ENCODE peak calls at places on chromosomes 12 and 14, in four cellular contexts. L, N, O and X are unnamed samples.

GRCh38 chr12:26571539-26571938 is 261.5 kb downstream of the ITPR2 start:
- DNase-seq in N (no peak), L (no peak), O (no peak), X (no peak)

GRCh38 chr12:49698619-49699545 is 8.3 kb downstream of the FMNL3 start:
- DNase-seq in N (peak), L (peak), O (peak), X (peak)

GRCh38 chr12:75784591-75784990 is 247.0 kb downstream of the PHLDA1 start:
- DNase-seq in O (no peak), N (peak), L (no peak), X (no peak)

GRCh38 chr12:109716512-109717389 is 3.1 kb downstream of the FAM222A start:
- DNase-seq in N (peak), L (no peak), O (no peak), X (no peak)

GRCh38 chr14:81312289-81312876 is 87.7 kb downstream of the STON2 start:
- DNase-seq in L (no peak), O (no peak), N (no peak), X (no peak)

GRCh38 chr12:21434704-21435103 is 2.8 kb upstream of the PYROXD1 start:
- DNase-seq in N (no peak), O (no peak), L (no peak), X (no peak)

GRCh38 chr12:11875414-11875935 is 195.3 kb upstream of the BCL2L14 start:
- DNase-seq in O (peak), L (no peak), N (no peak), X (no peak)

GRCh38 chr14:104460920-104461651 is 118.5 kb upstream of the C14orf180 start:
- DNase-seq in O (no peak), L (no peak), N (no peak), X (no peak)

GRCh38 chr12:124233846-124234620 is 60.9 kb upstream of the RFLNA start:
- DNase-seq in N (no peak), L (no peak), O (peak), X (no peak)

GRCh38 chr12:10634427-10634826 is 21.0 kb upstream of the MAGOHB start:
- DNase-seq in N (no peak), L (no peak), O (no peak), X (no peak)

GRCh38 chr14:88590173-88590572 is 27.3 kb downstream of the ZC3H14 start:
- DNase-seq in O (no peak), N (no peak), L (no peak), X (no peak)

GRCh38 chr14:42715316-42715715 is 1108.6 kb downstream of the LRFN5 start:
- DNase-seq in L (no peak), O (peak), N (no peak), X (no peak)

GRCh38 chr12:104998423-104999346 is 12.6 kb downstream of the NOPCHAP1 start:
- DNase-seq in O (no peak), L (no peak), N (no peak), X (no peak)

GRCh38 chr14:79584679-79585078 is 626.6 kb downstream of the DIO2 start:
- DNase-seq in N (no peak), L (no peak), O (peak), X (no peak)

GRCh38 chr12:55682087-55682796 is 25.5 kb downstream of the ITGA7 start:
- DNase-seq in O (no peak), N (no peak), L (no peak), X (no peak)

GRCh38 chr14:74979442-74980397 is 23.0 kb upstream of the EIF2B2 start:
- DNase-seq in L (no peak), N (no peak), O (no peak), X (no peak)

GRCh38 chr14:99735189-99736135 is 51.4 kb downstream of the CYP46A1 start:
- DNase-seq in L (no peak), N (peak), O (no peak), X (no peak)

GRCh38 chr12:6605425-6606330 is 1.5 kb downstream of the CHD4 start:
- DNase-seq in L (peak), O (peak), N (no peak), X (no peak)

GRCh38 chr14:93263416-93263815 is 56.4 kb downstream of the UBR7 start:
- DNase-seq in O (no peak), L (no peak), N (no peak), X (no peak)

DNA sequence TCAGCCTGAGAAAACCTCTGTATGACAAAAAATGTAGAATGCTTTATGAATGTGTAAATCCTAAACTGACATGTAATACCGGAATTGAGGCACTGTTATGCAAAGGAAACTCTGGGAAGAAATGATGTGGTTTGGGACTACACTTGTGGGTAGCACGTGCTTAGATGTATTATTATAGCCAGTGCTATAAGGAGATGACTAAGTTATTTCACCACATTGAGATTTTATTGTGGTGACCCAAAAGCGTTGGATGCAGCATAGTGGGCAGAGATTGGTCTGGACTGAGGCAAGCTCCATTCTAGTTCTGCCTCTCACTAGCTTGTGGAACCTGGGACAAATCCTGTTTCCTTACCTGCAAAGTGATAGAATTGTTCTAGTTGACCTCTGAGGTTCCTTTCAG is 172.2 kb downstream of the SNAPC1 start:
- DNase-seq in N (no peak), O (peak), L (no peak), X (no peak)
- H3K27ac ChIP-seq in N (no peak), O (no peak), L (no peak), X (no peak)

DNA sequence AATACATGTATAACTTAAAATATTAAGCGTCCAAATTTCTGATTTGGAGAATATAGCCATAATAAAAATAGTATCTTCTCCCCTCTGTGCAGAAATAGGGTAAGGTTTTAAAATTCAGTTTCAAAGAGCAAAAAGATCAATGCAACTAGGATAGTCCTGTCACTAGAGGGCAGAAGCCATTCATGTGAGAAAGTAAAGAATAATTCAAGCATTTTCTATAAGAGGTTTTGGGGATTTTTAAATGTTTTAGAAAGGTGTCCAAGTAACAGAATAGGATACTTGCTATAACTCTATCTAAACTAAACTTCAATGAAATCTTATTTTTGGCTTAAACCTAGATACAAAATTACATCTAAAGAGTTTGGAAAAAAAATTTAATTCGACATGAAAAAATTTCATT is 50.3 kb downstream of the ADAMTS20 start:
- DNase-seq in N (no peak), L (no peak), O (no peak), X (no peak)
- H3K27ac ChIP-seq in N (no peak), L (no peak), O (no peak), X (no peak)

GRCh38 chr12:82358200-82359114 is at the start of the genes CCDC59 and METTL25:
- DNase-seq in N (peak), L (peak), O (peak), X (peak)
- H3K27ac ChIP-seq in N (peak), L (peak), O (peak), X (peak)

GRCh38 chr14:23437142-23438129 is 2.0 kb upstream of the MYH7 start:
- DNase-seq in L (no peak), O (no peak), N (no peak), X (no peak)
- H3K27ac ChIP-seq in L (no peak), O (no peak), N (no peak), X (no peak)